ENCODE peak calls at places on chromosomes 13 and 19, in ten cellular contexts. Z is fibroblast of mammary gland; V is GM23338; J is transverse colon; I is CD8-positive, alpha-beta T cell; T is dorsolateral prefrontal cortex; N is coronary artery; Q is psoas muscle; U is cardiac fibroblast; M is tibial nerve. E is an unnamed sample.

GRCh38 chr19:52685811-52686210 is 47.7 kb upstream of the ZNF83 start:
- DNase-seq in T (no peak), V (no peak), N (no peak), Z (no peak), J (no peak), Q (no peak), M (no peak), I (no peak), U (no peak), E (no peak)

GRCh38 chr19:34664168-34664567 is 12.8 kb downstream of the SCGB2B2 start:
- DNase-seq in I (no peak), N (no peak), J (no peak), T (no peak), M (no peak), Z (no peak), V (no peak), U (no peak), Q (peak; percentile 68), E (no peak)

GRCh38 chr19:2636897-2637683 is 65.4 kb downstream of the GNG7 start:
- DNase-seq in T (no peak), M (peak; percentile 57), J (peak; percentile 67), N (peak; percentile 76), Z (peak; percentile 40), Q (peak; percentile 82), I (peak; percentile 68), U (peak; percentile 60), V (peak; percentile 75), E (peak; percentile 44)

GRCh38 chr13:40626977-40627376 is 39.5 kb downstream of the FOXO1 start:
- DNase-seq in U (no peak), Z (no peak), M (no peak), V (no peak), Q (no peak), T (no peak), I (no peak), N (no peak), J (no peak), E (no peak)

GRCh38 chr19:46009530-46010510 is 13.0 kb downstream of the PGLYRP1 start:
- DNase-seq in I (peak; percentile 48), U (peak; percentile 81), Q (peak; percentile 78), M (peak; percentile 80), T (peak; percentile 89), Z (peak; percentile 66), N (no peak), V (peak; percentile 85), J (peak; percentile 69), E (peak; percentile 68)

GRCh38 chr19:40623403-40624239 is 22.5 kb downstream of the LTBP4 start:
- DNase-seq in V (peak; percentile 98), Z (peak; percentile 58), T (no peak), U (no peak), J (peak; percentile 85), M (no peak), I (no peak), Q (no peak), N (no peak), E (peak; percentile 86)

GRCh38 chr19:3175761-3176714 is 2.5 kb upstream of the S1PR4 start:
- DNase-seq in N (peak; percentile 46), Z (peak; percentile 65), I (no peak), V (no peak), U (peak; percentile 67), T (no peak), J (peak; percentile 87), M (peak; percentile 33), Q (no peak), E (peak; percentile 96)

GRCh38 chr19:2858864-2859263 is 8.3 kb upstream of the ZNF556 start:
- DNase-seq in Z (no peak), U (no peak), N (no peak), V (no peak), M (no peak), Q (no peak), T (no peak), I (no peak), J (no peak), E (no peak)

GRCh38 chr13:40433577-40433976 is 232.9 kb downstream of the FOXO1 start:
- DNase-seq in Q (no peak), U (peak; percentile 19), V (no peak), J (peak; percentile 56), Z (peak; percentile 20), T (no peak), I (no peak), M (no peak), N (no peak), E (no peak)

GRCh38 chr19:33470686-33471085 is 50.9 kb downstream of the PEPD start:
- DNase-seq in I (no peak), Q (no peak), T (no peak), Z (no peak), M (no peak), J (no peak), V (no peak), U (no peak), N (no peak), E (no peak)

GRCh38 chr19:18430417-18431144 is 7.4 kb downstream of the ISYNA1 start:
- DNase-seq in Q (no peak), T (no peak), N (no peak), J (no peak), V (no peak), M (no peak), I (no peak), U (no peak), Z (no peak), E (no peak)

GRCh38 chr13:66407159-66407558 is 823.0 kb downstream of the PCDH9 start:
- DNase-seq in Q (no peak), J (no peak), N (no peak), U (no peak), Z (no peak), V (no peak), T (no peak), M (no peak), I (no peak), E (no peak)

GRCh38 chr19:5003781-5004180 is 34.9 kb downstream of the KDM4B start:
- DNase-seq in I (no peak), Q (no peak), Z (no peak), M (no peak), N (no peak), T (no peak), V (no peak), J (no peak), U (no peak), E (no peak)

GRCh38 chr19:38213469-38213868 is 10.6 kb downstream of the DPF1 start:
- DNase-seq in Q (no peak), V (no peak), N (no peak), Z (no peak), I (no peak), T (no peak), U (no peak), J (no peak), M (no peak), E (no peak)

GRCh38 chr13:77737583-77738200 is 40.2 kb downstream of the SLAIN1 start:
- DNase-seq in N (no peak), Q (no peak), M (no peak), U (no peak), T (no peak), V (no peak), I (no peak), J (no peak), Z (no peak), E (no peak)

GRCh38 chr13:29859971-29860370 is 9.6 kb upstream of the UBL3 start:
- DNase-seq in J (no peak), M (no peak), I (no peak), T (no peak), U (peak; percentile 88), V (no peak), N (no peak), Z (peak; percentile 89), Q (no peak), E (peak; percentile 83)

GRCh38 chr19:49432141-49433073 is 7.2 kb downstream of the GFY start:
- DNase-seq in Q (no peak), U (no peak), V (peak; percentile 97), Z (no peak), T (no peak), J (peak; percentile 50), N (no peak), I (no peak), M (no peak), E (peak; percentile 41)

GRCh38 chr19:33667141-33667540 is 45.4 kb downstream of the CHST8 start:
- DNase-seq in U (no peak), T (peak; percentile 47), N (peak; percentile 33), I (no peak), M (no peak), Q (no peak), J (no peak), V (no peak), Z (no peak), E (no peak)

GRCh38 chr19:1250374-1251232 is 2.2 kb downstream of the MIDN start:
- DNase-seq in Q (peak; percentile 81), V (peak; percentile 81), U (peak; percentile 65), I (peak; percentile 56), T (peak; percentile 70), M (no peak), Z (no peak), N (no peak), J (peak; percentile 76), E (no peak)

DNA sequence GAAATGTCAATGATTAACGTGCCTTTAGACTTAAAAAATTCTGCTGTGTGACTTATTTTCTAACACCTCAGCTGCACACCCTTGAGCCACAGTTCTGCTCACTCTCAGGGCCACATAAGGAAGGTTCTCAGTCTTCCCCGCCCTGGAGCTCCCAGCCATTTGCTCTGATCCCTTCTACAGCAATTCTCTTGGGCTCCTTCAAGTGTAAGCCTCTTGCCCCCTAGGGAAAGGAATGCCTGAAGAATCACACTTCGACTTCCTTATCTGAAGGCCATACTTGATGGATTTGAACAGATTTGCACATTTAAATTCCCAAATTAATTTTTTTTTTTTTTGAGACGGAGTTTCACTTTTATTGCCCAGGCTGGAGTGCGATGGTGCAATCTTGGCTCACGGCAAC is 44.2 kb downstream of the RASA3 start:
- DNase-seq in U (no peak), J (no peak), Q (no peak), V (no peak), T (no peak), Z (no peak), I (no peak), N (no peak), M (no peak), E (no peak)
- TF ChIP-seq CTCF in U (no peak), J (no peak), Q (no peak), V (no peak), T (no peak), Z (no peak), I (no peak), N (no peak), M (no peak), E (no peak)

GRCh38 chr13:24662195-24663088 is 17.8 kb upstream of the ATP12A start:
- DNase-seq in Q (no peak), Z (no peak), U (no peak), I (no peak), V (no peak), M (no peak), T (no peak), N (no peak), J (peak; percentile 63), E (no peak)
- H3K4me3 ChIP-seq in Q (no peak overlapping the region), Z (no peak overlapping the region), U (no peak overlapping the region), I (no peak overlapping the region), V (no peak overlapping the region), M (no peak overlapping the region), T (no peak overlapping the region), N (no peak overlapping the region), J (no peak overlapping the region), E (no peak overlapping the region)

GRCh38 chr13:28754698-28755545 is 36.2 kb upstream of the SLC46A3 start:
- DNase-seq in U (peak; percentile 70), T (no peak), I (no peak), V (peak; percentile 71), Q (peak; percentile 60), N (no peak), M (peak; percentile 32), Z (no peak), J (no peak), E (no peak)
- TF ChIP-seq CTCF in U (peak; percentile 21), T (no peak), I (no peak), V (peak; percentile 53), Q (peak; percentile 16), N (no peak), M (no peak), Z (no peak), J (no peak), E (no peak)

GRCh38 chr19:55676384-55676783 is 1.4 kb downstream of the EPN1 start:
- DNase-seq in T (no peak), M (no peak), V (no peak), I (no peak), Z (peak; percentile 37), Q (peak; percentile 47), J (no peak), N (no peak), U (peak; percentile 32), E (peak; percentile 30)
- H3K4me3 ChIP-seq in T (peak overlapping the region; percentile 81), M (peak overlapping the region; percentile 76), V (peak overlapping the region; percentile 96), I (peak overlapping the region; percentile 80), Z (peak overlapping the region; percentile 72), Q (peak overlapping the region; percentile 90), J (peak overlapping the region; percentile 99), N (peak overlapping the region; percentile 99), U (no peak overlapping the region), E (peak overlapping the region; percentile 91)